ENCODE peak calls at places on chromosome 4, in six cellular contexts. One of them, this sample, is unnamed.
A peak's percentile ranks its signal among the peaks of the same experiment; 100 is the strongest.

GRCh38 chr4:77433102-77433733 is 172.4 kb upstream of the CXCL13 start:
- DNase-seq in right lobe of liver: no peak
- DNase-seq in osteoblast: no peak
- DNase-seq in adipocyte: peak; percentile 65
- DNase-seq in spleen: no peak
- DNase-seq in thyroid gland: peak; percentile 6
- DNase-seq in this sample: peak; percentile 13

GRCh38 chr4:101142259-101142658 is 205.1 kb downstream of the PPP3CA start:
- DNase-seq in spleen: no peak
- DNase-seq in right lobe of liver: no peak
- DNase-seq in osteoblast: no peak
- DNase-seq in thyroid gland: no peak
- DNase-seq in adipocyte: no peak
- DNase-seq in this sample: no peak

GRCh38 chr4:107888237-107888636 is 43.1 kb upstream of the CYP2U1 start:
- DNase-seq in osteoblast: no peak
- DNase-seq in adipocyte: no peak
- DNase-seq in spleen: no peak
- DNase-seq in thyroid gland: no peak
- DNase-seq in right lobe of liver: no peak
- DNase-seq in this sample: no peak

GRCh38 chr4:3572363-3572762 is 40.1 kb upstream of the LRPAP1 start:
- DNase-seq in right lobe of liver: no peak
- DNase-seq in thyroid gland: no peak
- DNase-seq in spleen: no peak
- DNase-seq in osteoblast: peak; percentile 23
- DNase-seq in adipocyte: no peak
- DNase-seq in this sample: no peak

GRCh38 chr4:165085946-165086345 is 26.7 kb downstream of the TMEM192 start:
- DNase-seq in right lobe of liver: no peak
- DNase-seq in thyroid gland: no peak
- DNase-seq in adipocyte: peak; percentile 12
- DNase-seq in spleen: no peak
- DNase-seq in osteoblast: no peak
- DNase-seq in this sample: no peak

GRCh38 chr4:86592553-86593249 is 1.4 kb upstream of the PTPN13 start:
- DNase-seq in adipocyte: peak; percentile 39
- DNase-seq in thyroid gland: no peak
- DNase-seq in spleen: no peak
- DNase-seq in right lobe of liver: no peak
- DNase-seq in osteoblast: peak; percentile 69
- DNase-seq in this sample: no peak

GRCh38 chr4:69800599-69800998 is 40.2 kb upstream of the SULT1B1 start:
- DNase-seq in right lobe of liver: no peak
- DNase-seq in adipocyte: peak; percentile 61
- DNase-seq in spleen: no peak
- DNase-seq in thyroid gland: no peak
- DNase-seq in osteoblast: no peak
- DNase-seq in this sample: no peak

GRCh38 chr4:109979932-109980717 is 67.4 kb downstream of the EGF start:
- DNase-seq in spleen: no peak
- DNase-seq in right lobe of liver: no peak
- DNase-seq in osteoblast: no peak
- DNase-seq in adipocyte: peak; percentile 53
- DNase-seq in thyroid gland: no peak
- DNase-seq in this sample: no peak

GRCh38 chr4:174334628-174335027 is 50.9 kb downstream of the CEP44 start:
- DNase-seq in right lobe of liver: no peak
- DNase-seq in osteoblast: no peak
- DNase-seq in adipocyte: no peak
- DNase-seq in spleen: no peak
- DNase-seq in thyroid gland: no peak
- DNase-seq in this sample: no peak

GRCh38 chr4:77917075-77917474 is 54.4 kb downstream of the MRPL1 start:
- DNase-seq in spleen: no peak
- DNase-seq in right lobe of liver: no peak
- DNase-seq in thyroid gland: no peak
- DNase-seq in osteoblast: no peak
- DNase-seq in adipocyte: no peak
- DNase-seq in this sample: no peak

GRCh38 chr4:120056249-120056648 is 10.4 kb downstream of the MAD2L1 start:
- DNase-seq in right lobe of liver: no peak
- DNase-seq in thyroid gland: no peak
- DNase-seq in osteoblast: peak; percentile 77
- DNase-seq in adipocyte: peak; percentile 80
- DNase-seq in spleen: no peak
- DNase-seq in this sample: no peak

GRCh38 chr4:143558823-143559756 is 45.6 kb downstream of the SMARCA5 start:
- DNase-seq in spleen: peak; percentile 93
- DNase-seq in thyroid gland: peak; percentile 85
- DNase-seq in adipocyte: peak; percentile 72
- DNase-seq in right lobe of liver: peak; percentile 88
- DNase-seq in osteoblast: peak; percentile 79
- DNase-seq in this sample: peak; percentile 73

GRCh38 chr4:66766557-66766956 is 778.7 kb downstream of the CENPC start:
- DNase-seq in right lobe of liver: no peak
- DNase-seq in spleen: no peak
- DNase-seq in adipocyte: no peak
- DNase-seq in thyroid gland: no peak
- DNase-seq in osteoblast: no peak
- DNase-seq in this sample: no peak

GRCh38 chr4:37793562-37793961 is 32.9 kb upstream of the PGM2 start:
- DNase-seq in right lobe of liver: no peak
- DNase-seq in adipocyte: peak; percentile 60
- DNase-seq in spleen: no peak
- DNase-seq in osteoblast: no peak
- DNase-seq in thyroid gland: peak; percentile 6
- DNase-seq in this sample: peak; percentile 15

GRCh38 chr4:174461438-174462106 is 60.7 kb downstream of the HPGD start:
- DNase-seq in osteoblast: no peak
- DNase-seq in right lobe of liver: no peak
- DNase-seq in thyroid gland: peak; percentile 58
- DNase-seq in spleen: no peak
- DNase-seq in adipocyte: peak; percentile 34
- DNase-seq in this sample: no peak

GRCh38 chr4:156832886-156833285 is 138.7 kb downstream of the PDGFC start:
- DNase-seq in adipocyte: peak; percentile 19
- DNase-seq in spleen: no peak
- DNase-seq in osteoblast: no peak
- DNase-seq in thyroid gland: no peak
- DNase-seq in right lobe of liver: no peak
- DNase-seq in this sample: no peak
- H3K4me3 ChIP-seq in adipocyte: no peak overlapping the region
- H3K4me3 ChIP-seq in spleen: no peak overlapping the region
- H3K4me3 ChIP-seq in osteoblast: no peak overlapping the region
- H3K4me3 ChIP-seq in thyroid gland: no peak overlapping the region
- H3K4me3 ChIP-seq in right lobe of liver: no peak overlapping the region
- H3K4me3 ChIP-seq in this sample: no peak overlapping the region

DNA sequence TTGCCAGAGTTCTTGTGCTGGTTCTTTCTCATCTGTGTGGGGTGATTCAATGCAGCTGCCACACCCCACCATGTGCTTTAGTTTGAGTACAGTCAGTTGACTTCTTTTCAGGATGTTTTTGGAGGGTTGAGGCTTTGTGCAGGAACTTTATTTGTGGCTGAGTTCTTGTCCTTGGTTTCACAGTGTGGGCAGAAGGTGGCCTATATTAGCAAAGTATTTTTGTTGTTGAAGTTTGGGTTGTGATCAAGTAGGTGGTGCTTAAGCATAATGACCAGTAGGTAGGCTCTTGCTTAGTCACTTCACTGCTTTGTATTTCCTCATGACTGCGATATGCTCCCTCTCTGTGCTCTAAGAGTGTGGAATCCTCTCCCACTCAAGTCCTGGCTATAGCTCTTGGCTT is 80.3 kb downstream of the ARHGAP24 start:
- DNase-seq in spleen: no peak
- DNase-seq in adipocyte: peak; percentile 26
- DNase-seq in thyroid gland: no peak
- DNase-seq in osteoblast: no peak
- DNase-seq in right lobe of liver: no peak
- DNase-seq in this sample: no peak
- H3K4me1 ChIP-seq in spleen: peaks cover 37% of the 10 kb centered on the region
- H3K4me1 ChIP-seq in adipocyte: peaks cover 10% of the 10 kb centered on the region
- H3K4me1 ChIP-seq in thyroid gland: no peaks in the 10 kb centered on the region
- H3K4me1 ChIP-seq in osteoblast: no peaks in the 10 kb centered on the region
- H3K4me1 ChIP-seq in right lobe of liver: no peaks in the 10 kb centered on the region
- H3K4me1 ChIP-seq in this sample: no peaks in the 10 kb centered on the region

GRCh38 chr4:252065-252601 is 53.1 kb downstream of the ZNF732 start:
- DNase-seq in thyroid gland: no peak
- DNase-seq in spleen: no peak
- DNase-seq in osteoblast: no peak
- DNase-seq in right lobe of liver: no peak
- DNase-seq in adipocyte: no peak
- DNase-seq in this sample: no peak
- H3K9me3 ChIP-seq in thyroid gland: peaks cover 8% of the 10 kb centered on the region
- H3K9me3 ChIP-seq in spleen: peaks cover 100% of the 10 kb centered on the region
- H3K9me3 ChIP-seq in osteoblast: peaks cover 29% of the 10 kb centered on the region
- H3K9me3 ChIP-seq in right lobe of liver: peaks cover 9% of the 10 kb centered on the region
- H3K9me3 ChIP-seq in adipocyte: peaks cover 98% of the 10 kb centered on the region
- H3K9me3 ChIP-seq in this sample: no peaks in the 10 kb centered on the region

DNA sequence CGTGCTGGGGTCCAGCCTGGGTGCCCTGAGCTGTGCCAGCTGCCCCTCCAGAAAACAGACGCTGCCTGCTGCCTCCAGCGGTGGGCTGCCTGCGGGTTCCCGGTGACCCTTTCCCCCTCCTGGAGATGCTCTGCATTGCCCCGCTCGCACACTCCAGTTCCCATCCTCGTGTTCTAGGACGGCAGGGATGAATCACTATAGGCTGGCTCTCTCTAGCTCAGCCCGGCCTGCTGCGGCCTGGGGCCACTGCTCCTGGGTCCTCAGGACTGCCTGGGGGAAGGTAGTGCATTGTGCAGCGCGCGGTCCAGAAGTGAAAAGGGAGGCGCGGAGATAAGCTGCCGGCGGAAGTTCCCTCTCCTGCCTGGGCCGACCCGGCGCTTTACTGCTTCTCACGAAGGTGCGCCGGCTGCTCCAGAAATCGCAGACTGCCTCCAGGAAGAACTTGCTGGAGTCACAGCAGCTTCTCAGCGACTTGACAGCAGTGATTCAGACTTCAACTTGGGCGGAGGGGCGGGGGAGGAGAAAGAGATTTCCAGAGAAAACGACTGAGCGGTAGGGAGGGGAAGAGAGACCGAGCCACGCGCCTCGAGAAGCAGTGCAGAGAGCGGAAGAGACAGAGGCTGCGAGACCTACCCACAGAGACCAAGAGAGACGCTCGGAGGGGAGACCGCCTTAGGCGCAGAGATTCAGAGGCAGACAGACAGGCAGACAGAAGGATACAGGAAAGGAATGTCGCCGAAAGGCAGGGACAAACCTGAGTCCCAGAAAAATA is 6.7 kb upstream of the MSX1 start:
- DNase-seq in osteoblast: peak; percentile 98
- DNase-seq in right lobe of liver: no peak
- DNase-seq in spleen: peak; percentile 75
- DNase-seq in adipocyte: peak; percentile 54
- DNase-seq in thyroid gland: no peak
- DNase-seq in this sample: peak; percentile 78
- H3K4me3 ChIP-seq in osteoblast: peak overlapping the region; percentile 71
- H3K4me3 ChIP-seq in right lobe of liver: no peak overlapping the region
- H3K4me3 ChIP-seq in spleen: peak overlapping the region; percentile 36
- H3K4me3 ChIP-seq in adipocyte: peak overlapping the region; percentile 82
- H3K4me3 ChIP-seq in thyroid gland: peak overlapping the region; percentile 25
- H3K4me3 ChIP-seq in this sample: peak overlapping the region; percentile 54

DNA sequence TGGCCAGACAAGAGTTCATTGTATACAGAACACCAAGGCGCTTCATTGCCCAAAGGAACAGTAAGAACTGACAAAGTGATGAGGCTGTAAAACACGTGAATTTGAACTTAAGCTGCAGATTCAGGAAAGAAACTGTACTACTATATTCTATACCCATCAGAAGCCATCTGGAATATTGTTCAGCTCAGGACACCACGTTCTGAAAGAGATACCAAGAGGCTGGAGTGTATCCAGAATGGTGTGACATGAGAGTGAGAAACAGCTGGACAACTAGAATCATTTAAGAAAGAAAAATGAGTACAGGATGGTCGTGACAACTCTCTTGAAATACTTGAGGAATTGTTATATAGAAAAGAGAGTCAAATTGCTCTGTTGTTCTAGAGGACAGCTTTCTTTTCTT is 94.9 kb downstream of the MGST2 start:
- DNase-seq in thyroid gland: no peak
- DNase-seq in right lobe of liver: no peak
- DNase-seq in spleen: no peak
- DNase-seq in adipocyte: no peak
- DNase-seq in osteoblast: no peak
- DNase-seq in this sample: no peak
- H3K4me1 ChIP-seq in thyroid gland: peaks cover 33% of the 10 kb centered on the region
- H3K4me1 ChIP-seq in right lobe of liver: no peaks in the 10 kb centered on the region
- H3K4me1 ChIP-seq in spleen: peaks cover 43% of the 10 kb centered on the region
- H3K4me1 ChIP-seq in adipocyte: peaks cover 29% of the 10 kb centered on the region
- H3K4me1 ChIP-seq in osteoblast: no peaks in the 10 kb centered on the region
- H3K4me1 ChIP-seq in this sample: peaks cover 57% of the 10 kb centered on the region

GRCh38 chr4:71864380-71864779 is 80.5 kb upstream of the GC start:
- DNase-seq in spleen: no peak
- DNase-seq in adipocyte: no peak
- DNase-seq in thyroid gland: no peak
- DNase-seq in osteoblast: no peak
- DNase-seq in right lobe of liver: no peak
- DNase-seq in this sample: no peak
- H3K9me3 ChIP-seq in spleen: peaks cover 56% of the 10 kb centered on the region
- H3K9me3 ChIP-seq in adipocyte: peaks cover 31% of the 10 kb centered on the region
- H3K9me3 ChIP-seq in thyroid gland: no peaks in the 10 kb centered on the region
- H3K9me3 ChIP-seq in osteoblast: peaks cover 2% of the 10 kb centered on the region
- H3K9me3 ChIP-seq in right lobe of liver: no peaks in the 10 kb centered on the region
- H3K9me3 ChIP-seq in this sample: no peaks in the 10 kb centered on the region